ENCODE peak calls at places on chromosomes 6 and 20, in five cellular contexts. G, C, B, O and K are unnamed samples.

GRCh38 chr20:8005033-8005432 is 14.5 kb downstream of the TMX4 start:
- DNase-seq in G (no peak), C (no peak), B (no peak), O (no peak), K (no peak)

GRCh38 chr6:168533428-168533827 is 92.4 kb downstream of the SMOC2 start:
- DNase-seq in G (no peak), C (no peak), B (no peak), O (no peak), K (no peak)

GRCh38 chr6:20092071-20092566 is 120.2 kb downstream of the MBOAT1 start:
- DNase-seq in G (no peak), C (no peak), B (no peak), O (peak; percentile 37), K (no peak)

GRCh38 chr6:129567374-129567773 is 142.6 kb downstream of the ARHGAP18 start:
- DNase-seq in G (no peak), C (peak; percentile 21), B (no peak), O (no peak), K (no peak)

GRCh38 chr6:124669713-124670480 is 292.3 kb upstream of the RNF217 start:
- DNase-seq in G (no peak), C (no peak), B (no peak), O (no peak), K (no peak)

GRCh38 chr6:139977887-139978332 is 603.5 kb upstream of the CITED2 start:
- DNase-seq in G (no peak), C (no peak), B (no peak), O (peak; percentile 83), K (no peak)

GRCh38 chr20:11907621-11908020 is 10.1 kb upstream of the BTBD3 start:
- DNase-seq in G (no peak), C (no peak), B (no peak), O (peak; percentile 71), K (no peak)

GRCh38 chr6:56529594-56530191 is 113.0 kb downstream of the DST start:
- DNase-seq in G (no peak), C (no peak), B (no peak), O (no peak), K (no peak)

GRCh38 chr6:17032595-17033591 is 69.0 kb upstream of the STMND1 start:
- DNase-seq in G (peak; percentile 51), C (peak; percentile 68), B (peak; percentile 36), O (peak; percentile 89), K (no peak)

GRCh38 chr20:44171775-44172571 is 15.0 kb downstream of the JPH2 start:
- DNase-seq in G (no peak), C (no peak), B (no peak), O (no peak), K (no peak)

GRCh38 chr6:16511723-16512584 is 249.3 kb downstream of the ATXN1 start:
- DNase-seq in G (no peak), C (no peak), B (no peak), O (peak; percentile 14), K (no peak)

GRCh38 chr20:36483919-36484808 is 57.2 kb upstream of the MYL9 start:
- DNase-seq in G (no peak), C (no peak), B (no peak), O (peak; percentile 46), K (no peak)

GRCh38 chr6:158593670-158594069 is 33.8 kb downstream of the TMEM181 start:
- DNase-seq in G (no peak), C (no peak), B (no peak), O (no peak), K (no peak)

GRCh38 chr6:42846505-42846904 is 32.9 kb upstream of the RPL7L1 start:
- DNase-seq in G (no peak), C (no peak), B (no peak), O (no peak), K (no peak)

GRCh38 chr6:115000736-115001135 is 657.9 kb upstream of the HS3ST5 start:
- DNase-seq in G (no peak), C (no peak), B (no peak), O (no peak), K (no peak)

GRCh38 chr20:49887251-49887827 is 28.0 kb downstream of the SPATA2 start:
- DNase-seq in G (no peak), C (no peak), B (no peak), O (no peak), K (no peak)

GRCh38 chr20:15763344-15763743 is 809.9 kb downstream of the KIF16B start:
- DNase-seq in G (no peak), C (no peak), B (no peak), O (peak; percentile 28), K (no peak)

GRCh38 chr6:33305052-33305451 is 6.3 kb upstream of the RGL2 start:
- DNase-seq in G (no peak), C (no peak), B (no peak), O (no peak), K (no peak)

GRCh38 chr6:100176321-100176950 is 182.4 kb upstream of the MCHR2 start:
- DNase-seq in G (no peak), C (no peak), B (no peak), O (peak; percentile 30), K (no peak)

GRCh38 chr6:10425973-10426780 is 11.3 kb upstream of the TFAP2A start:
- DNase-seq in G (no peak), C (no peak), B (no peak), O (peak; percentile 52), K (no peak)

GRCh38 chr6:127967708-127968107 is 66.8 kb upstream of the THEMIS start:
- DNase-seq in G (no peak), C (no peak), B (no peak), O (no peak), K (no peak)

GRCh38 chr20:32017711-32018251 is 7.5 kb downstream of the CCM2L start:
- DNase-seq in G (no peak), C (peak; percentile 63), B (no peak), O (peak; percentile 28), K (no peak)

GRCh38 chr20:32539817-32540675 is 45.1 kb downstream of the NOL4L start:
- DNase-seq in G (no peak), C (peak; percentile 44), B (no peak), O (no peak), K (no peak)

DNA sequence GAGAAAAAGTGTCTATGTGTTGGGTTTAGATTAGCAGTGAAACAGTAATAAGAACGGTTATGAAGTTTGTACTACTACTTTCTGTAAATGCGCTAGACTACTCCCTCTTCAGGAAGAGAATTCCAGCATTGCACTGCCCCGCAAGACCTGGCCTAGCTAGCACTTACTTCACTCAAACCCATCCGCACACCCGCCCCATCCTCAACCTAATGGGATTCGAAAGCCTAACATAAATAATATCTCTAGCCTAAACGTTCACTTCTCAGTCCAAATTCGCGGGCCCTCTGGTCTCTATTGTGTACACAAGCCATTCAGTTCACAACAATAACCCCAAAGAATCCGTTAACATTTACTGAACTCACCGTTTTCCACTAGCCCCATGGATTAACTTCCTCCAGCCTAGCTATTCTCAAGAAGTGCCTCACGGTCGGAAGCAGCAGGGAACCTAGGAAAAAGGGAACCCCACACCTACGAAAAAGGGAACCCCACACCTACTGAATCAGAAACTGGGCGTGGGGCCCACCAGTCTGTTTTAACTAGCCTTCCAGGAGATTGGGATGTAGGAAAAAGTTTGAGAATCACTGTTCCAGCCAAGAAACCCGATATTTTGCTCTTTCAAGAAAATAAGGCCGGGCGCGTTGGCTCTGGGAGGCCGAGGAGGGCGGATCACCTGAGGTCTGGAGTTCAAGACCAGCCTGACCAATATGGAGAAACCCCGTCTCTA is 45.4 kb upstream of the BTN3A2 start:
- DNase-seq in G (no peak), C (no peak), B (no peak), O (no peak), K (no peak)
- H3K4me1 ChIP-seq in G (peaks cover 2% of the 10 kb centered on the region), C (no peaks in the 10 kb centered on the region), B (peaks cover 11% of the 10 kb centered on the region), O (no peaks in the 10 kb centered on the region), K (peaks cover 9% of the 10 kb centered on the region)

GRCh38 chr6:41427642-41428401 is 92.4 kb downstream of the NCR2 start:
- DNase-seq in G (peak; percentile 56), C (peak; percentile 63), B (peak; percentile 43), O (peak; percentile 32), K (no peak)
- TF ChIP-seq CTCF in G (no peak), C (no peak), B (peak; percentile 51), O (no peak), K (no peak)

DNA sequence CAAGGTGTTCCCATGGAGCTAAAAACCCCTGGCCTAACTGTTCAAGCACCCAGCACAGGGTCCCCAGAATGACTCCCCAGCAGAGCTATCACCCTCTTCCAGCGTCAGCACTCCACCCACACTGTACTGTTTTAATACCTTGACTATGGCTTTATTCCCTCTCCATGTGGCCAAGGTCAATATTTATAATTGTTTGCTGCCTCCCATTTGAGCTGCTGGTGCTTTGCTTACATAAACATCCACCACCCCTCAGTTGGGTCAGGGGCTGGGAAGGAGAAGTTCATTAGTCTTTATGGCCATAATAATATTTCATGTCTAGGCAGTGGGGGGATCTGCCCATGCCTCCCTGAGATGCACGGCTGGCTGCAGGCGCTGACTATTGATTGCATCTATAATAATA is 41.8 kb upstream of the SAYSD1 start:
- DNase-seq in G (no peak), C (no peak), B (no peak), O (no peak), K (no peak)
- H3K36me3 ChIP-seq in G (no peaks in the 10 kb centered on the region), C (no peaks in the 10 kb centered on the region), B (no peaks in the 10 kb centered on the region), O (no peaks in the 10 kb centered on the region), K (no peaks in the 10 kb centered on the region)

GRCh38 chr20:37727247-37727956 is 33.6 kb downstream of the CTNNBL1 start:
- DNase-seq in G (no peak), C (no peak), B (no peak), O (no peak), K (no peak)
- H3K4me1 ChIP-seq in G (no peaks in the 10 kb centered on the region), C (no peaks in the 10 kb centered on the region), B (peaks cover 80% of the 10 kb centered on the region), O (peaks cover 9% of the 10 kb centered on the region), K (peaks cover 9% of the 10 kb centered on the region)